ENCODE peak calls at places on chromosomes 1 and 21, in four cellular contexts. One of them, this sample, is unnamed. For H3K9me1, the result is how much of the 10 kb centered on the place peaks cover.

GRCh38 chr1:30781906-30782305 is 24.3 kb upstream of the LAPTM5 start:
- DNase-seq in K562: no peak
- DNase-seq in IMR-90: no peak
- DNase-seq in keratinocyte: no peak
- DNase-seq in this sample: no peak

GRCh38 chr1:152566681-152567080 is at the start of gene LCE3E:
- DNase-seq in keratinocyte: peak
- DNase-seq in IMR-90: no peak
- DNase-seq in K562: no peak
- DNase-seq in this sample: no peak

GRCh38 chr1:110070282-110070967 is at the start of gene ALX3:
- DNase-seq in keratinocyte: no peak
- DNase-seq in IMR-90: no peak
- DNase-seq in K562: no peak
- DNase-seq in this sample: no peak

GRCh38 chr1:27804791-27805190 is 25.8 kb upstream of the PPP1R8 start:
- DNase-seq in keratinocyte: no peak
- DNase-seq in IMR-90: no peak
- DNase-seq in K562: no peak
- DNase-seq in this sample: no peak

GRCh38 chr1:86687595-86687994 is 16.8 kb upstream of the SH3GLB1 start:
- DNase-seq in K562: no peak
- DNase-seq in IMR-90: no peak
- DNase-seq in keratinocyte: no peak
- DNase-seq in this sample: peak

GRCh38 chr1:67429011-67429527 is 1.1 kb downstream of the SERBP1 start:
- DNase-seq in keratinocyte: no peak
- DNase-seq in IMR-90: no peak
- DNase-seq in K562: peak
- DNase-seq in this sample: peak

GRCh38 chr1:75989130-75989529 is 56.9 kb upstream of the ASB17 start:
- DNase-seq in keratinocyte: no peak
- DNase-seq in IMR-90: no peak
- DNase-seq in K562: no peak
- DNase-seq in this sample: no peak

GRCh38 chr1:232389744-232390143 is 240.2 kb downstream of the SIPA1L2 start:
- DNase-seq in K562: no peak
- DNase-seq in keratinocyte: no peak
- DNase-seq in IMR-90: no peak
- DNase-seq in this sample: no peak

GRCh38 chr1:53732912-53733317 is 6.0 kb downstream of the GLIS1 start:
- DNase-seq in IMR-90: peak
- DNase-seq in keratinocyte: no peak
- DNase-seq in K562: no peak
- DNase-seq in this sample: no peak

GRCh38 chr1:160747717-160748116 is 8.7 kb downstream of the SLAMF7 start:
- DNase-seq in keratinocyte: no peak
- DNase-seq in K562: no peak
- DNase-seq in IMR-90: no peak
- DNase-seq in this sample: no peak

GRCh38 chr1:197912739-197913494 is 4.3 kb upstream of the LHX9 start:
- DNase-seq in K562: no peak
- DNase-seq in keratinocyte: no peak
- DNase-seq in IMR-90: no peak
- DNase-seq in this sample: no peak

GRCh38 chr1:53638641-53639035 is 100.3 kb downstream of the GLIS1 start:
- DNase-seq in keratinocyte: no peak
- DNase-seq in IMR-90: no peak
- DNase-seq in K562: no peak
- DNase-seq in this sample: no peak

GRCh38 chr1:24215226-24215814 is 28.2 kb upstream of the IFNLR1 start:
- DNase-seq in keratinocyte: no peak
- DNase-seq in K562: no peak
- DNase-seq in IMR-90: no peak
- DNase-seq in this sample: no peak

GRCh38 chr1:56477164-56478111 is 101.9 kb downstream of the PLPP3 start:
- DNase-seq in K562: no peak
- DNase-seq in IMR-90: peak
- DNase-seq in keratinocyte: no peak
- DNase-seq in this sample: peak

GRCh38 chr1:184947497-184948256 is 26.6 kb downstream of the NIBAN1 start:
- DNase-seq in K562: no peak
- DNase-seq in IMR-90: no peak
- DNase-seq in keratinocyte: no peak
- DNase-seq in this sample: no peak

GRCh38 chr1:34779962-34780361 is 1.1 kb upstream of the GJB3 start:
- DNase-seq in keratinocyte: no peak
- DNase-seq in IMR-90: no peak
- DNase-seq in K562: no peak
- DNase-seq in this sample: no peak

GRCh38 chr1:14634497-14634896 is 36.0 kb downstream of the KAZN start:
- DNase-seq in IMR-90: no peak
- DNase-seq in keratinocyte: no peak
- DNase-seq in K562: no peak
- DNase-seq in this sample: no peak

GRCh38 chr1:45843474-45843905 is 40.1 kb downstream of the MAST2 start:
- DNase-seq in keratinocyte: no peak
- DNase-seq in K562: no peak
- DNase-seq in IMR-90: peak
- DNase-seq in this sample: peak

GRCh38 chr21:44093761-44094160 is 13.4 kb upstream of the PWP2 start:
- DNase-seq in IMR-90: no peak
- DNase-seq in keratinocyte: no peak
- DNase-seq in K562: no peak
- DNase-seq in this sample: no peak

GRCh38 chr1:78088015-78088414 is 42.2 kb downstream of the GIPC2 start:
- DNase-seq in IMR-90: no peak
- DNase-seq in keratinocyte: no peak
- DNase-seq in K562: no peak
- DNase-seq in this sample: no peak

GRCh38 chr1:209565759-209566678 is 17.5 kb upstream of the CAMK1G start:
- DNase-seq in IMR-90: peak
- DNase-seq in K562: peak
- DNase-seq in keratinocyte: no peak
- DNase-seq in this sample: peak

GRCh38 chr21:36615274-36615964 is 83.5 kb upstream of the SIM2 start:
- DNase-seq in IMR-90: no peak
- DNase-seq in K562: no peak
- DNase-seq in keratinocyte: no peak
- DNase-seq in this sample: no peak

GRCh38 chr1:40658895-40659648 is 6.4 kb downstream of the RIMS3 start:
- DNase-seq in IMR-90: no peak
- DNase-seq in keratinocyte: no peak
- DNase-seq in K562: peak
- DNase-seq in this sample: no peak

GRCh38 chr1:18362150-18362549 is 118.6 kb upstream of the KLHDC7A start:
- DNase-seq in keratinocyte: no peak
- DNase-seq in K562: no peak
- DNase-seq in IMR-90: no peak
- DNase-seq in this sample: no peak

GRCh38 chr1:18363436-18363835 is 117.3 kb upstream of the KLHDC7A start:
- DNase-seq in keratinocyte: no peak
- DNase-seq in IMR-90: no peak
- DNase-seq in K562: no peak
- DNase-seq in this sample: no peak

GRCh38 chr1:18360251-18360650 is 120.5 kb upstream of the KLHDC7A start:
- DNase-seq in IMR-90: no peak
- DNase-seq in keratinocyte: no peak
- DNase-seq in K562: no peak
- DNase-seq in this sample: no peak

DNA sequence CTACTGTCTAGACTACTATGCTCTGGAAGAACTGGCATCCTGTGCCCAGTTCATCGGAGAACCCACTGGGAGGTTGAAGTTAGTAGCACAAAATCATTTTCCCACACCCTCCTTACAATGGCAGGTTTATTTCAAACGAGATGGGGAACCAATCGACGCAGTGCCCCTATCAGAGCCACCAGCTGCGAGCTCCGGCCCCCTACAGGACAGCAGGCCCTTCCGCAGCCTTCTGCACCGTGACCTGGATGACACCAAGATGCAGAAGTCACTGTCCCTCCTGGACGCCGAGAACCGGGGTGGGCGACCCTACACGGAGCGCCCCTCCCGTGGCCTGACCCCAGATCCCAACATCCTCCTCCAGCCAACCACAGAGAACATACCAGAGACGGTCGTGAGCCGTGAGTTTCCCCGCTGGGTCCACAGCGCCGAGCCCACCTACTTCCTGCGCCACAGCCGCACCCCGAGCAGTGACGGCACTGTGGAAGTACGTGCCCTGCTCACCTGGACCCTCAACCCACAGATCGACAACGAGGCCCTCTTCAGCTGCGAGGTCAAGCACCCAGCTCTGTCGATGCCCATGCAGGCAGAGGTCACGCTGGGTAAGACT is 115.5 kb upstream of the KLHDC7A start:
- DNase-seq in keratinocyte: no peak
- DNase-seq in IMR-90: no peak
- DNase-seq in K562: no peak
- DNase-seq in this sample: no peak
- H3K9me1 ChIP-seq in keratinocyte: under half
- H3K9me1 ChIP-seq in IMR-90: under half
- H3K9me1 ChIP-seq in K562: under half
- H3K9me1 ChIP-seq in this sample: under half

GRCh38 chr21:26715116-26715515 is 130.1 kb downstream of the ADAMTS1 start:
- DNase-seq in IMR-90: no peak
- DNase-seq in keratinocyte: no peak
- DNase-seq in K562: no peak
- DNase-seq in this sample: no peak
- H3K9me1 ChIP-seq in IMR-90: under half
- H3K9me1 ChIP-seq in keratinocyte: under half
- H3K9me1 ChIP-seq in K562: under half
- H3K9me1 ChIP-seq in this sample: under half

GRCh38 chr1:158101944-158102343 is 78.8 kb upstream of the CD1D start:
- DNase-seq in IMR-90: peak
- DNase-seq in keratinocyte: peak
- DNase-seq in K562: no peak
- DNase-seq in this sample: peak
- H3K9me1 ChIP-seq in IMR-90: under half
- H3K9me1 ChIP-seq in keratinocyte: under half
- H3K9me1 ChIP-seq in K562: under half
- H3K9me1 ChIP-seq in this sample: under half

GRCh38 chr1:230386863-230387262 is 39.3 kb downstream of the PGBD5 start:
- DNase-seq in K562: no peak
- DNase-seq in IMR-90: no peak
- DNase-seq in keratinocyte: no peak
- DNase-seq in this sample: no peak
- H3K9me1 ChIP-seq in K562: under half
- H3K9me1 ChIP-seq in IMR-90: under half
- H3K9me1 ChIP-seq in keratinocyte: under half
- H3K9me1 ChIP-seq in this sample: under half

GRCh38 chr1:212451416-212452322 is 18.9 kb downstream of the NENF start:
- DNase-seq in IMR-90: no peak
- DNase-seq in K562: no peak
- DNase-seq in keratinocyte: no peak
- DNase-seq in this sample: no peak
- H3K9me1 ChIP-seq in IMR-90: under half
- H3K9me1 ChIP-seq in K562: under half
- H3K9me1 ChIP-seq in keratinocyte: under half
- H3K9me1 ChIP-seq in this sample: under half

DNA sequence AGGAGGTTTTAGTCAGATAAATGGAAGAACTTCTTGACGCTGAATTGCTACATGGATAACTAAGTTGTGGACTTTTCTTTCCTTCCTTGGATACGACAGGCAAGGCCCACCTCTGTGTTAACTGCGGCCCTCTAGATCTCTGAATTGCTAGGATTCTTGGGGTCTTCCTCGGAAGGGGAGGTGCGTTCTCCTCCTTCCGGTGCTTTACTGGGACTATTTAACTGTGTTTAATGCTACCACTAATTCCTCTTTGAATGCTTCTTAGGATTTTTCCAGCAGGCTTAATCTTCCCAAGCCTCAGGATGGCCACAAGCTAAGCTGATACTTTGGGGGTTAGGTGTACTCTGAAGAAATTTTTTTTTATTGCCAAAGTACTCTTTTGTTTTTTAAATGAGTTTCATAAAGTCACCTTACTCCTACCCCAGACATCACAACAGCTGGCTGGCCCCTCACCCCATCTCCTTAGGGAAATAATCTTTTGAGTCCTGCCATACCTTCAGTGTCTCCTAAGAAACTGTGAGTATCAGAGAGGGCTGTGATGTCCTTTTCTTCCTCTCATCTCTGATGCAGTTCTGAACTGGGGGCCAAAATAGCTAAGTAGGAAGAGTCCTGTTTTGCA is 21.4 kb downstream of the KIRREL1 start:
- DNase-seq in keratinocyte: no peak
- DNase-seq in IMR-90: no peak
- DNase-seq in K562: no peak
- DNase-seq in this sample: no peak
- H3K9me1 ChIP-seq in keratinocyte: under half
- H3K9me1 ChIP-seq in IMR-90: under half
- H3K9me1 ChIP-seq in K562: under half
- H3K9me1 ChIP-seq in this sample: under half

GRCh38 chr1:176043537-176043936 is 163.5 kb downstream of the COP1 start:
- DNase-seq in K562: no peak
- DNase-seq in IMR-90: no peak
- DNase-seq in keratinocyte: no peak
- DNase-seq in this sample: no peak
- H3K9me1 ChIP-seq in K562: under half
- H3K9me1 ChIP-seq in IMR-90: under half
- H3K9me1 ChIP-seq in keratinocyte: under half
- H3K9me1 ChIP-seq in this sample: under half

DNA sequence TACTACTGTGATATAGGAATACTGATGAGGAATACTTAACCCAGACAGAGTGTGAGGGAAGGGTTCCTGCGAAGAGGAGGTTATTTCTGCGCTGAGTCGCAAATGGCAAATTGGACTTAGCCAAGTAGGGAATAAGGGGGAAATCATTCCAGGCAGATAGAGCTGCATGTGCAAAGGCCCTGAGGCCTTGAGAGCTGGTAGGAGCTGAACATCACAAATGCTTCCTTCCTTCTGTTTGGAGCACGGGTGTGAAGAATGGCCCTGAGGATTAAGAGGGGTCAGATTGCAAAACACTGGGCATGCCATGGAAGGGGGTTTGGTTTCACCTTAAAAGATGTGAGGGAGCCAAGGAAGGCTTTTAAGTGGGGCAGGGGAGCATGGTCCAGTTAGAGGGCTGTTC is 12.4 kb downstream of the IER5 start:
- DNase-seq in K562: no peak
- DNase-seq in keratinocyte: no peak
- DNase-seq in IMR-90: no peak
- DNase-seq in this sample: no peak
- H3K9me1 ChIP-seq in K562: under half
- H3K9me1 ChIP-seq in keratinocyte: under half
- H3K9me1 ChIP-seq in IMR-90: under half
- H3K9me1 ChIP-seq in this sample: under half